ENCODE peak calls at places on chromosome 13, in six cellular contexts. J is IMR-90, C is mesendoderm, P is neuronal stem cell, T is H9, B is H1. M is an unnamed sample. For H3K79me1, the result is how much of the 10 kb centered on the place peaks cover.

GRCh38 chr13:35518337-35518736 is 41.8 kb upstream of the MAB21L1 start:
- DNase-seq in C (no peak), J (no peak), B (no peak), T (no peak), P (no peak), M (no peak)

GRCh38 chr13:95039415-95039814 is 261.8 kb downstream of the ABCC4 start:
- DNase-seq in B (no peak), J (peak), T (no peak), P (no peak), C (no peak), M (no peak)

GRCh38 chr13:101640797-101641400 is 188.4 kb downstream of the ITGBL1 start:
- DNase-seq in C (no peak), T (no peak), P (no peak), J (peak), B (no peak), M (peak)

GRCh38 chr13:57633141-57633949 is 1.8 kb downstream of the PCDH17 start:
- DNase-seq in C (peak), T (peak), B (no peak), J (no peak), P (no peak), M (no peak)

GRCh38 chr13:51698352-51698751 is 105.6 kb downstream of the DHRS12 start:
- DNase-seq in B (no peak), J (no peak), C (no peak), T (no peak), P (no peak), M (no peak)

GRCh38 chr13:113023217-113023597 is 54.2 kb downstream of the MCF2L start:
- DNase-seq in C (peak), T (no peak), B (no peak), J (no peak), P (no peak), M (peak)

GRCh38 chr13:75173457-75174356 is 308.3 kb downstream of the TBC1D4 start:
- DNase-seq in P (no peak), J (no peak), T (no peak), B (no peak), C (peak), M (no peak)

GRCh38 chr13:40398060-40398459 is 268.4 kb downstream of the FOXO1 start:
- DNase-seq in C (no peak), J (no peak), P (no peak), B (no peak), T (no peak), M (no peak)

GRCh38 chr13:20182231-20182846 is 10.4 kb downstream of the GJB2 start:
- DNase-seq in C (peak), B (no peak), P (peak), J (peak), T (peak), M (peak)

GRCh38 chr13:106284358-106284757 is 251.1 kb downstream of the EFNB2 start:
- DNase-seq in J (peak), B (no peak), T (no peak), P (no peak), C (no peak), M (peak)

GRCh38 chr13:112054616-112055015 is 12.3 kb upstream of the SOX1 start:
- DNase-seq in C (no peak), B (no peak), P (no peak), T (no peak), J (no peak), M (no peak)

GRCh38 chr13:31803327-31803726 is 64.0 kb downstream of the RXFP2 start:
- DNase-seq in P (no peak), C (no peak), T (no peak), B (no peak), J (no peak), M (no peak)

GRCh38 chr13:23202383-23202782 is 21.6 kb downstream of the SGCG start:
- DNase-seq in P (no peak), C (no peak), T (no peak), J (no peak), B (no peak), M (no peak)

GRCh38 chr13:108326318-108326717 is 56.8 kb downstream of the TNFSF13B start:
- DNase-seq in C (peak), B (no peak), T (no peak), P (no peak), J (no peak), M (no peak)

GRCh38 chr13:90839061-90839460 is 508.4 kb upstream of the MIR17HG start:
- DNase-seq in P (no peak), J (no peak), T (no peak), C (no peak), B (no peak), M (no peak)

GRCh38 chr13:26475176-26476110 is 82.0 kb upstream of the WASF3 start:
- DNase-seq in T (peak), B (peak), P (no peak), C (no peak), J (no peak), M (no peak)

GRCh38 chr13:101523154-101523669 is 70.7 kb downstream of the ITGBL1 start:
- DNase-seq in J (no peak), B (no peak), T (no peak), P (no peak), C (no peak), M (no peak)

GRCh38 chr13:84208251-84208650 is 326.0 kb upstream of the SLITRK1 start:
- DNase-seq in J (no peak), P (no peak), B (no peak), C (no peak), T (no peak), M (no peak)

GRCh38 chr13:75123428-75123827 is 358.5 kb downstream of the TBC1D4 start:
- DNase-seq in C (no peak), J (no peak), P (no peak), B (no peak), T (no peak), M (no peak)

GRCh38 chr13:26112843-26113242 is 61.0 kb upstream of the SHISA2 start:
- DNase-seq in J (peak), P (no peak), C (peak), B (no peak), T (no peak), M (no peak)

GRCh38 chr13:43289458-43290255 is 266.3 kb downstream of the DNAJC15 start:
- DNase-seq in T (no peak), P (no peak), B (no peak), J (peak), C (no peak), M (no peak)

GRCh38 chr13:102260256-102260655 is 141.6 kb downstream of the FGF14 start:
- DNase-seq in B (no peak), P (no peak), J (no peak), T (no peak), C (no peak), M (no peak)

GRCh38 chr13:111467111-111467890 is 146.9 kb downstream of the TEX29 start:
- DNase-seq in T (no peak), J (no peak), P (no peak), B (no peak), C (no peak), M (no peak)

GRCh38 chr13:47081850-47082249 is 185.0 kb upstream of the HTR2A start:
- DNase-seq in J (no peak), P (no peak), B (no peak), C (peak), T (no peak), M (no peak)

GRCh38 chr13:47085346-47085745 is 188.5 kb upstream of the HTR2A start:
- DNase-seq in B (no peak), J (peak), P (no peak), C (no peak), T (no peak), M (no peak)

GRCh38 chr13:47076536-47076935 is 179.7 kb upstream of the HTR2A start:
- DNase-seq in P (no peak), B (no peak), T (no peak), C (no peak), J (peak), M (no peak)

GRCh38 chr13:47081246-47081645 is 184.4 kb upstream of the HTR2A start:
- DNase-seq in B (no peak), C (no peak), J (no peak), P (no peak), T (no peak), M (no peak)

DNA sequence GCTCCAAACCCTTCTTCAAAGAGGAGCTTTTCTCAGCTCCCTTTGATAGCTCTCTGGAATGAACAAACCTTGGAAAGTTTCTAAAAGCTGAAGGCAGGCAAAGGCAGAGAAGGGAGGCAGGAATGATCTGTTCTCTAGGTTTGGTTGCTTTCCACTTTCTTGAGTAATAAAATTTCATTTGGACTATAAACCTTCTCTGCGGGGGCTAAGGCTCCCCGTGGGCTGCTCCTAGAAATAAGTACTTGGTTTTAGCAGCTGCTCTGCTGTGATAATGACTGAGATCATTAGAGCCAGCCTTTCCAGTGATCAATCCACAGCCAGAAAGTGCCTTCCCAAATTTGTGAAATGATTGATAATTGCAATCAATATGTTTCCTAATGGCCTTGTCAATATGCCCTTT is 183.8 kb upstream of the HTR2A start:
- DNase-seq in B (no peak), P (no peak), C (no peak), J (no peak), T (no peak), M (no peak)
- H2BK15ac ChIP-seq in B (no peak), P (no peak), C (no peak), J (no peak), T (no peak), M (no peak)

GRCh38 chr13:65638572-65639168 is 1591.5 kb downstream of the PCDH9 start:
- DNase-seq in T (no peak), P (peak), J (peak), B (no peak), C (peak), M (peak)

DNA sequence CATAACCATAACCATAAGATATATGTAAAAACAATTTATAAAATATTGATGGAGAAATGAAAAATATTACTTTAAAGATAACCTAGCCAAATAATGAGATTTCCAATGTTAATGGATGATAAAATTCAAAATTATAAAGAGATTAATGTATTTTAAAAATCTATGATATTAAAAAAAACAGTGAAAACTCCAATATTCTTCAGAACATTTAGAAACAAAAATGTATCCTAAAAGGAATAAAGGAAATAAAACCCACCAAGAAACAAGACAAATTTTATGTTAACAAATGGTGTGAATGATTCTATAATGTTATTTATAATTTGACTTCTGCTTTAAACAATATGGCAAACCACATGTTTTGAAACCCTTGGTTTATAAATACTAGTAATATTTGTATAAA is 1587.8 kb downstream of the PCDH9 start:
- DNase-seq in B (no peak), T (no peak), P (no peak), C (no peak), J (no peak), M (no peak)
- H2BK120ac ChIP-seq in B (no peak), T (no peak), P (no peak), C (no peak), J (no peak), M (no peak)

DNA sequence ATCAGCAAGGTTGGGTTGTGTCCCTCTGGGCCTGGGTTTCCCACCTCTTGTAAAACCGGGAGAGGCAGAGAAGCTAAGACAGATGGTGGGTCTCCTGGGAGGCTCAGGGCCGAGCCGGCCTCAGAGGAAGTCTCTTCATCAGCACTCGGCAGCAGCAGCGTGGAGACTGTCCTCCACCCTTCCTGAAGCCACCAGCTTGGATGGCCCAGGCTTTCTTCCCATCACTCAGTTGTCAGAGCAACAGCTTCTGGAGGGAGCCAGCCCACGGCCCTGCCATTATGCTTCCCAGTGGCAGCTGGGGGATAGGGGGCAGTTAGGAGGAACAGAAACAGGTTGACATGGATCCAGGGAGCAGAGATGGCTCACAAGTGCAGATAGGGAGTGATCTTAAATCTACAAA is 191.0 kb downstream of the KATNAL1 start:
- DNase-seq in T (no peak), B (no peak), C (no peak), P (no peak), J (no peak), M (no peak)
- H3K79me1 ChIP-seq in T (under half), B (under half), C (under half), P (under half), J (under half), M (under half)

DNA sequence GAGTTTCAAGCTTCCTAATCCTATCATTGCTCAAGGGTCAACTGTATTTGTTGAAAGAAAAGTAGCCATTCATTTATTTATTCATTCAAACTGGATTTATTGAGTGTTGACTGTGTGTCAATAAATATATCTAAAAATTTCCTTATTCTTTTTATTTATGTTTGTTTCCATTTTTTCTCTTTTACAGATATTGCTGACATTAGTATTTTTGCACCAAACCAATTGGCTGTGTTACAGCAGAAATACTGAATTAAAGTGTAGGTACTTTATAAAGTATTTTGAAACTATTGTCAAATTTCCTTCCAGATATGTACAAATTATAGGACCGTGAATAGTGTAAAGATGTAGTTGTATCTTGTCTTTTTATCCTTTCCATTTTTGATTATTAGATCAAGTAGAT is 692.0 kb upstream of the SLC10A2 start:
- DNase-seq in C (no peak), T (no peak), J (no peak), B (no peak), P (no peak), M (no peak)
- H2BK15ac ChIP-seq in C (no peak), T (no peak), J (no peak), B (no peak), P (no peak), M (no peak)

GRCh38 chr13:110138700-110139036 is 168.3 kb downstream of the COL4A1 start:
- DNase-seq in P (no peak), B (no peak), C (no peak), J (no peak), T (no peak), M (peak)
- H2BK120ac ChIP-seq in P (no peak), B (no peak), C (no peak), J (peak), T (no peak), M (no peak)